ENCODE peak calls at places on chromosomes 13 and 19, in nine cellular contexts. One of them, this sample, is unnamed.
A peak's percentile ranks its signal among the peaks of the same experiment; 100 is the strongest.

GRCh38 chr19:13804830-13805683 is 9.8 kb downstream of the ZSWIM4 start:
- DNase-seq in Peyer's patch: no peak
- DNase-seq in body of pancreas: peak; percentile 65
- DNase-seq in IMR-90: no peak
- DNase-seq in A549: no peak
- DNase-seq in vagina: no peak
- DNase-seq in uterus: no peak
- DNase-seq in heart left ventricle: no peak
- DNase-seq in breast epithelium: no peak
- DNase-seq in this sample: no peak

GRCh38 chr13:66312312-66313087 is 917.6 kb downstream of the PCDH9 start:
- DNase-seq in Peyer's patch: no peak
- DNase-seq in body of pancreas: peak; percentile 46
- DNase-seq in IMR-90: peak; percentile 80
- DNase-seq in A549: peak; percentile 17
- DNase-seq in vagina: no peak
- DNase-seq in uterus: no peak
- DNase-seq in heart left ventricle: no peak
- DNase-seq in breast epithelium: no peak
- DNase-seq in this sample: no peak

GRCh38 chr19:8682472-8682871 is 16.1 kb downstream of the ACTL9 start:
- DNase-seq in Peyer's patch: no peak
- DNase-seq in body of pancreas: no peak
- DNase-seq in IMR-90: no peak
- DNase-seq in A549: no peak
- DNase-seq in vagina: no peak
- DNase-seq in uterus: no peak
- DNase-seq in heart left ventricle: no peak
- DNase-seq in breast epithelium: no peak
- DNase-seq in this sample: no peak

GRCh38 chr13:35961002-35961401 is 170.2 kb downstream of the DCLK1 start:
- DNase-seq in Peyer's patch: no peak
- DNase-seq in body of pancreas: no peak
- DNase-seq in IMR-90: no peak
- DNase-seq in A549: no peak
- DNase-seq in vagina: no peak
- DNase-seq in uterus: no peak
- DNase-seq in heart left ventricle: no peak
- DNase-seq in breast epithelium: no peak
- DNase-seq in this sample: no peak

GRCh38 chr19:12721656-12722565 is 1.8 kb downstream of the TNPO2 start:
- DNase-seq in Peyer's patch: peak; percentile 81
- DNase-seq in body of pancreas: peak; percentile 68
- DNase-seq in IMR-90: peak; percentile 74
- DNase-seq in A549: peak; percentile 31
- DNase-seq in vagina: no peak
- DNase-seq in uterus: peak; percentile 75
- DNase-seq in heart left ventricle: peak; percentile 76
- DNase-seq in breast epithelium: peak; percentile 69
- DNase-seq in this sample: peak; percentile 51

GRCh38 chr13:39353988-39354387 is 249.0 kb downstream of the LHFPL6 start:
- DNase-seq in Peyer's patch: no peak
- DNase-seq in body of pancreas: no peak
- DNase-seq in IMR-90: peak; percentile 65
- DNase-seq in A549: no peak
- DNase-seq in vagina: no peak
- DNase-seq in uterus: no peak
- DNase-seq in heart left ventricle: no peak
- DNase-seq in breast epithelium: no peak
- DNase-seq in this sample: no peak

GRCh38 chr13:80840313-80840976 is 499.5 kb upstream of the SPRY2 start:
- DNase-seq in Peyer's patch: no peak
- DNase-seq in body of pancreas: no peak
- DNase-seq in IMR-90: no peak
- DNase-seq in A549: no peak
- DNase-seq in vagina: no peak
- DNase-seq in uterus: no peak
- DNase-seq in heart left ventricle: no peak
- DNase-seq in breast epithelium: no peak
- DNase-seq in this sample: peak; percentile 73

GRCh38 chr13:90105276-90105675 is 1242.2 kb upstream of the MIR17HG start:
- DNase-seq in Peyer's patch: no peak
- DNase-seq in body of pancreas: no peak
- DNase-seq in IMR-90: no peak
- DNase-seq in A549: no peak
- DNase-seq in vagina: no peak
- DNase-seq in uterus: no peak
- DNase-seq in heart left ventricle: no peak
- DNase-seq in breast epithelium: no peak
- DNase-seq in this sample: no peak

GRCh38 chr19:28066988-28067387 is 1146.0 kb downstream of the UQCRFS1 start:
- DNase-seq in Peyer's patch: no peak
- DNase-seq in body of pancreas: no peak
- DNase-seq in IMR-90: no peak
- DNase-seq in A549: no peak
- DNase-seq in vagina: no peak
- DNase-seq in uterus: no peak
- DNase-seq in heart left ventricle: no peak
- DNase-seq in breast epithelium: no peak
- DNase-seq in this sample: no peak

GRCh38 chr19:51784922-51785690 is 9.9 kb upstream of the FPR3 start:
- DNase-seq in Peyer's patch: no peak
- DNase-seq in body of pancreas: peak; percentile 11
- DNase-seq in IMR-90: no peak
- DNase-seq in A549: no peak
- DNase-seq in vagina: no peak
- DNase-seq in uterus: peak; percentile 69
- DNase-seq in heart left ventricle: peak; percentile 69
- DNase-seq in breast epithelium: peak; percentile 20
- DNase-seq in this sample: peak; percentile 95

GRCh38 chr19:48551437-48552302 is at the start of gene SULT2B1:
- DNase-seq in Peyer's patch: peak; percentile 94
- DNase-seq in body of pancreas: peak; percentile 81
- DNase-seq in IMR-90: no peak
- DNase-seq in A549: peak; percentile 72
- DNase-seq in vagina: no peak
- DNase-seq in uterus: no peak
- DNase-seq in heart left ventricle: no peak
- DNase-seq in breast epithelium: peak; percentile 71
- DNase-seq in this sample: no peak

GRCh38 chr19:48554385-48555091 is 2.6 kb downstream of the SULT2B1 start:
- DNase-seq in Peyer's patch: no peak
- DNase-seq in body of pancreas: peak; percentile 19
- DNase-seq in IMR-90: no peak
- DNase-seq in A549: peak; percentile 85
- DNase-seq in vagina: no peak
- DNase-seq in uterus: no peak
- DNase-seq in heart left ventricle: no peak
- DNase-seq in breast epithelium: no peak
- DNase-seq in this sample: no peak

GRCh38 chr19:48552406-48553322 is 692 bp downstream of the SULT2B1 start:
- DNase-seq in Peyer's patch: no peak
- DNase-seq in body of pancreas: no peak
- DNase-seq in IMR-90: no peak
- DNase-seq in A549: no peak
- DNase-seq in vagina: no peak
- DNase-seq in uterus: no peak
- DNase-seq in heart left ventricle: no peak
- DNase-seq in breast epithelium: no peak
- DNase-seq in this sample: no peak

GRCh38 chr19:48556163-48556562 is 4.2 kb downstream of the SULT2B1 start:
- DNase-seq in Peyer's patch: peak; percentile 79
- DNase-seq in body of pancreas: no peak
- DNase-seq in IMR-90: peak; percentile 69
- DNase-seq in A549: peak; percentile 91
- DNase-seq in vagina: no peak
- DNase-seq in uterus: no peak
- DNase-seq in heart left ventricle: no peak
- DNase-seq in breast epithelium: no peak
- DNase-seq in this sample: no peak

DNA sequence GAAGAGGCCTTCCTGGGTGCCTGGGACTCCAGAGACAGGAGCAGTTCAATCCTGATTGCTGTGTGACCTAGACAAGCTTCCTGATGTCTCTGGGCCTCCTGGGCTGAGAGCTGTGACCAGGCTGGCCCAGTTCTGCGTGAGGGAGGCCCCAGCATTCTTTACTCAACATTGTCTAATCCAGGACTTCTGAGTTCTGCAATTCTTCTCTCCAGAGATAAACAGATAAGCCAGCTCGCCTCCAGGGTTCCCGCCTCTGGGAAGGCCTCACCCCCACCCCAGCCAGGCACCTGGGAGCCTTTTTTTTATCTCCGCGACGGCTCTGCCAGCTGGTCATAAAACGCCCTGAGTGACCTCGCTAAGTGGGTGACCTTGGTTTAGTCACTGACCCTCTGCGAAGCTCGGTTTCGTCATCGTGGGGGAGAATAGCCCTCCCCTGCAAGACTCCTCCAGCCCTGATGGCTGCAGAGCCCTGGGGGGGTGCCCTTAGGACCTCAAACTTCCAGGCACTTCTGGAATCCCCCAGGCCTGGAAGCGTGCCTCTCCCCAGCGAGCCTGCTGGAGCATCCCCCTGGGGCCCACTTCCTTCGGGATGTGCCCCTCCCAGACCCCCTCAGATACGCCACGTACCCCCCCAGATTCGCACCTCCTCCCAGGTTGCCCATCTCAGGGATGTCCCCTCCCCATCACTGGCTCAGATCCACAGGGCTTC is 1.9 kb downstream of the SULT2B1 start:
- DNase-seq in Peyer's patch: peak; percentile 82
- DNase-seq in body of pancreas: peak; percentile 52
- DNase-seq in IMR-90: peak; percentile 86
- DNase-seq in A549: peak; percentile 94
- DNase-seq in vagina: no peak
- DNase-seq in uterus: peak; percentile 44
- DNase-seq in heart left ventricle: no peak
- DNase-seq in breast epithelium: no peak
- DNase-seq in this sample: no peak
- H3K4me3 ChIP-seq in Peyer's patch: no peak overlapping the region
- H3K4me3 ChIP-seq in body of pancreas: no peak overlapping the region
- H3K4me3 ChIP-seq in IMR-90: no peak overlapping the region
- H3K4me3 ChIP-seq in A549: no peak overlapping the region
- H3K4me3 ChIP-seq in vagina: no peak overlapping the region
- H3K4me3 ChIP-seq in uterus: no peak overlapping the region
- H3K4me3 ChIP-seq in heart left ventricle: no peak overlapping the region
- H3K4me3 ChIP-seq in breast epithelium: no peak overlapping the region
- H3K4me3 ChIP-seq in this sample: no peak overlapping the region

DNA sequence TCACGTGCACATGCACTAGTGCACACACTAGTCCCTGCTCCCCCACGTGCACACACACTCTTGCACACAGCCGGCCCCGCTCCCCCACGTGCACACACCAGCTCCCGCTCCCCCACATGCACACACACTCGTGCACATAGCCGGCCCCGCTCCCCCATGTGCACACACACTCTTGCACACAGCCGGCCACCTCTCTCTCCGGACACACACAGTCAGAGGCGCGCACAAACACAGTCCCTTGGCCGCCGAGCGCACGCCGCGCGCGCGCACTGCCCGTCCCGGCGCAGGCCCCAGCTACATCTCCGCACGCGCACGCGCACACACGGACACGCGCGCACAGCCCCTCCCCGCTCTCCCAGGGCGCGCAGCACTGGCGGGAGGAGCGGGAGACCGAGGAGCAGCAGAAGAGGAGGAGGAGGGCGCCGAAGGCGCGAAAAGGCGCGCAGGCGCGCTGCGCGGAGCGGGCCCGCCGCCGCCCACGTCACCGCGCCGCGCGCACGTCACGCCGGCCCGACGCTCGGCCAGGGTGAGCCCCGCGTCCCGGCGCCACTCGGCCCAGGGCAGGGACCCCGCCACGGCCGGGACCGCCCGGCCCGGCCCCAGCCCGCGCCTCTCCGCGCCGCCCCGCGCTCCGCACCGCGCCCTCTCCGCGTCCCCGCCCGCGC is at the start of gene TFDP1:
- DNase-seq in Peyer's patch: peak; percentile 86
- DNase-seq in body of pancreas: peak; percentile 79
- DNase-seq in IMR-90: peak; percentile 79
- DNase-seq in A549: peak; percentile 75
- DNase-seq in vagina: peak; percentile 83
- DNase-seq in uterus: peak; percentile 62
- DNase-seq in heart left ventricle: peak; percentile 79
- DNase-seq in breast epithelium: no peak
- DNase-seq in this sample: peak; percentile 83
- TF ChIP-seq POLR2A in Peyer's patch: no peak
- TF ChIP-seq POLR2A in body of pancreas: no peak
- TF ChIP-seq POLR2A in IMR-90: peak; percentile 64
- TF ChIP-seq POLR2A in A549: peak; percentile 84
- TF ChIP-seq POLR2A in vagina: no peak
- TF ChIP-seq POLR2A in uterus: no peak
- TF ChIP-seq POLR2A in heart left ventricle: no peak
- TF ChIP-seq POLR2A in breast epithelium: no peak
- TF ChIP-seq POLR2A in this sample: no peak

GRCh38 chr19:39402417-39403297 is 4.0 kb upstream of the ZFP36 start:
- DNase-seq in Peyer's patch: peak; percentile 93
- DNase-seq in body of pancreas: peak; percentile 91
- DNase-seq in IMR-90: peak; percentile 93
- DNase-seq in A549: peak; percentile 75
- DNase-seq in vagina: peak; percentile 95
- DNase-seq in uterus: peak; percentile 94
- DNase-seq in heart left ventricle: peak; percentile 95
- DNase-seq in breast epithelium: peak; percentile 95
- DNase-seq in this sample: peak; percentile 95

GRCh38 chr19:39405261-39405912 is 1.3 kb upstream of the ZFP36 start:
- DNase-seq in Peyer's patch: peak; percentile 55
- DNase-seq in body of pancreas: no peak
- DNase-seq in IMR-90: no peak
- DNase-seq in A549: no peak
- DNase-seq in vagina: no peak
- DNase-seq in uterus: no peak
- DNase-seq in heart left ventricle: no peak
- DNase-seq in breast epithelium: no peak
- DNase-seq in this sample: no peak

GRCh38 chr19:39405930-39406655 is 554 bp upstream of the ZFP36 start:
- DNase-seq in Peyer's patch: no peak
- DNase-seq in body of pancreas: no peak
- DNase-seq in IMR-90: no peak
- DNase-seq in A549: no peak
- DNase-seq in vagina: peak; percentile 98
- DNase-seq in uterus: no peak
- DNase-seq in heart left ventricle: no peak
- DNase-seq in breast epithelium: peak; percentile 79
- DNase-seq in this sample: no peak

GRCh38 chr19:39401549-39402416 is 4.9 kb upstream of the ZFP36 start:
- DNase-seq in Peyer's patch: peak; percentile 95
- DNase-seq in body of pancreas: peak; percentile 54
- DNase-seq in IMR-90: peak; percentile 89
- DNase-seq in A549: no peak
- DNase-seq in vagina: peak; percentile 93
- DNase-seq in uterus: peak; percentile 49
- DNase-seq in heart left ventricle: no peak
- DNase-seq in breast epithelium: peak; percentile 63
- DNase-seq in this sample: peak; percentile 68

GRCh38 chr19:39403331-39404312 is 3.0 kb upstream of the ZFP36 start:
- DNase-seq in Peyer's patch: peak; percentile 99
- DNase-seq in body of pancreas: peak; percentile 86
- DNase-seq in IMR-90: peak; percentile 99
- DNase-seq in A549: peak; percentile 98
- DNase-seq in vagina: peak; percentile 100
- DNase-seq in uterus: peak; percentile 100
- DNase-seq in heart left ventricle: peak; percentile 97
- DNase-seq in breast epithelium: peak; percentile 100
- DNase-seq in this sample: peak; percentile 100
- H3K4me3 ChIP-seq in Peyer's patch: peak overlapping the region; percentile 78
- H3K4me3 ChIP-seq in body of pancreas: no peak overlapping the region
- H3K4me3 ChIP-seq in IMR-90: peak overlapping the region; percentile 29
- H3K4me3 ChIP-seq in A549: peak overlapping the region; percentile 43
- H3K4me3 ChIP-seq in vagina: peak overlapping the region; percentile 62
- H3K4me3 ChIP-seq in uterus: peak overlapping the region; percentile 47
- H3K4me3 ChIP-seq in heart left ventricle: peak overlapping the region; percentile 29
- H3K4me3 ChIP-seq in breast epithelium: peak overlapping the region; percentile 80
- H3K4me3 ChIP-seq in this sample: peak overlapping the region; percentile 38

GRCh38 chr19:44848036-44848804 is 2.1 kb downstream of the NECTIN2 start:
- DNase-seq in Peyer's patch: no peak
- DNase-seq in body of pancreas: peak; percentile 49
- DNase-seq in IMR-90: peak; percentile 57
- DNase-seq in A549: no peak
- DNase-seq in vagina: no peak
- DNase-seq in uterus: peak; percentile 26
- DNase-seq in heart left ventricle: peak; percentile 38
- DNase-seq in breast epithelium: peak; percentile 38
- DNase-seq in this sample: no peak
- TF ChIP-seq POLR2A in Peyer's patch: no peak
- TF ChIP-seq POLR2A in body of pancreas: no peak
- TF ChIP-seq POLR2A in IMR-90: peak; percentile 19
- TF ChIP-seq POLR2A in A549: no peak
- TF ChIP-seq POLR2A in vagina: no peak
- TF ChIP-seq POLR2A in uterus: peak; percentile 24
- TF ChIP-seq POLR2A in heart left ventricle: no peak
- TF ChIP-seq POLR2A in breast epithelium: no peak
- TF ChIP-seq POLR2A in this sample: no peak

This sample was measured in lower leg skin.